ENCODE peak calls at places on chromosomes 12 and 14, in ten cellular contexts. X is SK-N-SH, M is A549, D is natural killer cell, T is MM.1S, U is GM13977, F is astrocyte of the spinal cord, Z is endothelial cell of umbilical vein, P is endodermal cell, C is HFF-Myc. B is an unnamed sample.

GRCh38 chr12:26003065-26003464 is 44.6 kb downstream of the RASSF8 start:
- DNase-seq in X (no peak), M (no peak), D (no peak), T (no peak), U (no peak), F (no peak), Z (no peak), P (no peak), C (no peak), B (no peak)

GRCh38 chr12:7716391-7716790 is 5.2 kb downstream of the DPPA3 start:
- DNase-seq in X (no peak), M (peak), D (no peak), T (peak), U (no peak), F (no peak), Z (no peak), P (no peak), C (no peak), B (no peak)

GRCh38 chr12:45326358-45326971 is 110.6 kb downstream of the ANO6 start:
- DNase-seq in X (no peak), M (no peak), D (no peak), T (no peak), U (no peak), F (no peak), Z (no peak), P (no peak), C (no peak), B (no peak)

GRCh38 chr12:47438175-47438574 is 267.7 kb downstream of the RPAP3 start:
- DNase-seq in X (no peak), M (no peak), D (no peak), T (no peak), U (no peak), F (no peak), Z (no peak), P (no peak), C (no peak), B (no peak)

GRCh38 chr12:48986720-48987291 is 8.7 kb downstream of the WNT1 start:
- DNase-seq in X (no peak), M (no peak), D (no peak), T (no peak), U (no peak), F (no peak), Z (no peak), P (peak), C (no peak), B (no peak)

GRCh38 chr12:31887109-31887811 is 72.0 kb upstream of the RESF1 start:
- DNase-seq in X (no peak), M (no peak), D (no peak), T (peak), U (peak), F (no peak), Z (no peak), P (no peak), C (no peak), B (no peak)

GRCh38 chr12:130075497-130076076 is 86.7 kb upstream of the FZD10 start:
- DNase-seq in X (no peak), M (no peak), D (no peak), T (no peak), U (no peak), F (no peak), Z (no peak), P (peak), C (no peak), B (no peak)

GRCh38 chr14:85817430-85817829 is 287.5 kb downstream of the FLRT2 start:
- DNase-seq in X (no peak), M (no peak), D (no peak), T (no peak), U (no peak), F (no peak), Z (no peak), P (no peak), C (no peak), B (no peak)

GRCh38 chr14:101476931-101477553 is 84.3 kb upstream of the DIO3 start:
- DNase-seq in X (no peak), M (peak), D (no peak), T (no peak), U (no peak), F (no peak), Z (no peak), P (peak), C (no peak), B (no peak)

GRCh38 chr12:21823581-21823980 is 49.1 kb upstream of the KCNJ8 start:
- DNase-seq in X (no peak), M (no peak), D (no peak), T (no peak), U (no peak), F (peak), Z (no peak), P (no peak), C (no peak), B (no peak)

GRCh38 chr12:96719671-96720362 is 187.2 kb upstream of the NEDD1 start:
- DNase-seq in X (no peak), M (no peak), D (no peak), T (peak), U (peak), F (peak), Z (peak), P (no peak), C (no peak), B (no peak)

GRCh38 chr12:9866786-9867379 is 2.3 kb downstream of the CLEC2B start:
- DNase-seq in X (no peak), M (no peak), D (no peak), T (no peak), U (no peak), F (no peak), Z (no peak), P (no peak), C (no peak), B (no peak)

GRCh38 chr12:7068240-7068993 is 7.9 kb downstream of the C1S start:
- DNase-seq in X (no peak), M (no peak), D (no peak), T (no peak), U (no peak), F (no peak), Z (no peak), P (no peak), C (no peak), B (no peak)

GRCh38 chr12:41108032-41108431 is 80.1 kb upstream of the PDZRN4 start:
- DNase-seq in X (no peak), M (no peak), D (no peak), T (no peak), U (no peak), F (no peak), Z (no peak), P (no peak), C (no peak), B (no peak)

GRCh38 chr14:35558680-35559079 is 24.7 kb downstream of the INSM2 start:
- DNase-seq in X (no peak), M (no peak), D (no peak), T (no peak), U (no peak), F (no peak), Z (no peak), P (peak), C (no peak), B (no peak)

GRCh38 chr12:2792670-2793500 is 1.9 kb upstream of the FKBP4 start:
- DNase-seq in X (no peak), M (no peak), D (no peak), T (no peak), U (no peak), F (no peak), Z (no peak), P (no peak), C (no peak), B (no peak)

GRCh38 chr12:88142610-88142991 is 494 bp downstream of the TMTC3 start:
- DNase-seq in X (no peak), M (no peak), D (peak), T (peak), U (no peak), F (no peak), Z (no peak), P (peak), C (no peak), B (no peak)

GRCh38 chr12:85155791-85156190 is 119.6 kb downstream of the LRRIQ1 start:
- DNase-seq in X (peak), M (no peak), D (no peak), T (peak), U (no peak), F (peak), Z (peak), P (no peak), C (no peak), B (no peak)

GRCh38 chr12:131675126-131676080 is 35.5 kb upstream of the SFSWAP start:
- DNase-seq in X (peak), M (no peak), D (no peak), T (no peak), U (no peak), F (no peak), Z (no peak), P (peak), C (no peak), B (peak)

GRCh38 chr14:69987416-69988144 is 108.4 kb downstream of the SMOC1 start:
- DNase-seq in X (no peak), M (no peak), D (no peak), T (no peak), U (no peak), F (no peak), Z (no peak), P (peak), C (no peak), B (no peak)

GRCh38 chr12:103814436-103814835 is 26.6 kb downstream of the NT5DC3 start:
- DNase-seq in X (no peak), M (no peak), D (no peak), T (no peak), U (no peak), F (no peak), Z (no peak), P (no peak), C (no peak), B (no peak)

GRCh38 chr12:1777798-1778197 is 42.6 kb upstream of the LRTM2 start:
- DNase-seq in X (no peak), M (no peak), D (no peak), T (no peak), U (no peak), F (peak), Z (no peak), P (no peak), C (peak), B (no peak)

GRCh38 chr12:113582521-113583218 is 111.0 kb upstream of the LHX5 start:
- DNase-seq in X (no peak), M (no peak), D (no peak), T (no peak), U (no peak), F (no peak), Z (no peak), P (peak), C (no peak), B (no peak)

GRCh38 chr14:70052990-70053389 is 135.8 kb downstream of the SLC8A3 start:
- DNase-seq in X (no peak), M (no peak), D (no peak), T (peak), U (no peak), F (peak), Z (peak), P (peak), C (peak), B (no peak)

GRCh38 chr12:9115731-9116689 is at the start of gene A2M:
- DNase-seq in X (no peak), M (no peak), D (no peak), T (no peak), U (no peak), F (no peak), Z (peak), P (no peak), C (no peak), B (no peak)

GRCh38 chr12:122820138-122820537 is 15.1 kb upstream of the HIP1R start:
- DNase-seq in X (no peak), M (no peak), D (no peak), T (no peak), U (no peak), F (no peak), Z (no peak), P (no peak), C (no peak), B (no peak)

GRCh38 chr14:69288001-69288771 is 28.2 kb downstream of the GALNT16 start:
- DNase-seq in X (peak), M (peak), D (no peak), T (no peak), U (no peak), F (peak), Z (peak), P (peak), C (no peak), B (no peak)

GRCh38 chr12:51866762-51867161 is 18.2 kb upstream of the FIGNL2 start:
- DNase-seq in X (no peak), M (no peak), D (no peak), T (no peak), U (no peak), F (no peak), Z (no peak), P (no peak), C (no peak), B (no peak)

GRCh38 chr14:101123639-101124525 is 220.4 kb upstream of the RTL1 start:
- DNase-seq in X (peak), M (no peak), D (peak), T (no peak), U (no peak), F (no peak), Z (no peak), P (peak), C (no peak), B (peak)

GRCh38 chr14:39177168-39177545 is 2.1 kb downstream of the PNN start:
- DNase-seq in X (no peak), M (no peak), D (no peak), T (no peak), U (no peak), F (no peak), Z (no peak), P (no peak), C (no peak), B (no peak)

GRCh38 chr14:92527724-92528123 is 14.1 kb downstream of the RIN3 start:
- DNase-seq in X (no peak), M (no peak), D (no peak), T (no peak), U (no peak), F (no peak), Z (no peak), P (no peak), C (no peak), B (no peak)

GRCh38 chr14:39122330-39123138 is 8.4 kb downstream of the GEMIN2 start:
- DNase-seq in X (no peak), M (no peak), D (no peak), T (no peak), U (no peak), F (no peak), Z (no peak), P (no peak), C (no peak), B (no peak)

GRCh38 chr14:21668377-21668776 is 5.2 kb downstream of the OR4E1 start:
- DNase-seq in X (no peak), M (no peak), D (no peak), T (no peak), U (no peak), F (peak), Z (peak), P (no peak), C (no peak), B (no peak)

GRCh38 chr12:99767809-99768208 is 120.3 kb downstream of the GARIN6 start:
- DNase-seq in X (no peak), M (no peak), D (no peak), T (peak), U (no peak), F (peak), Z (peak), P (no peak), C (no peak), B (no peak)
- TF ChIP-seq CTCF in X (peak), M (peak), D (no peak), T (peak), U (peak), F (peak), Z (peak), P (peak), C (no peak), B (peak)

GRCh38 chr14:103611215-103611614 is 17.8 kb upstream of the KLC1 start:
- DNase-seq in X (no peak), M (no peak), D (no peak), T (no peak), U (no peak), F (no peak), Z (no peak), P (no peak), C (no peak), B (no peak)

GRCh38 chr14:103604620-103605019 is 24.4 kb upstream of the KLC1 start:
- DNase-seq in X (no peak), M (no peak), D (no peak), T (no peak), U (no peak), F (no peak), Z (no peak), P (no peak), C (no peak), B (no peak)

GRCh38 chr14:103607822-103608221 is 21.2 kb upstream of the KLC1 start:
- DNase-seq in X (no peak), M (no peak), D (no peak), T (no peak), U (no peak), F (no peak), Z (peak), P (no peak), C (no peak), B (no peak)

DNA sequence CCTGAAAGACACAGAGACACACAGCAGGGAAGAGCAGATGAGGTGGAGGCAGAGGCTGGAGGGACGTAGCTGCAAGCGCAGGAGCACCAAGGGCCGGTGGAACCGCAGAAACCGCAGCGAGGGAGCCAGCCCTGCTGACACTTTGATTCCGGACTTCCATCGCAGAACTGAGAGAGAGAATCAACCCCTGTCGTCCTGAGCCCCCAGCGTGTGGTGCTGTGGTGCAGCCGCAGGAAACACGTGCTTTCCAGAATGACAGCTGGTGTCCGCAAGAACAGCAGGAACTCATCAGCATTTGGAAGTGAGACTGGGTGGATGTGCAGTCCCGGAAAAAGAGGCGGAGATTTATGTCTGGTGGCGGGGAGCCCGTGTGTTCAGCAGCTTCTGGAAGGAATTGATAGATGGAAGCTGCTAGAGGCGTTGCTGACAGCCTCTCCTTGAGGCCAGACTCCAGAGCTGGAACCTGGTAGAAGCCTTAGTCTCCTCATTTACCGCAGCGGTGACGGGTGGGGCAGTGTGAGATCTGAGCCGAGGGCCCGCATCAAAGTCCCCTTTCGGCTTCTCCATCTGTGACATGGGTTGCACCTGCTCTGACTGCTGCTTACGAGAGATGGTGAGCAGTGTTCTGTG is 21.9 kb upstream of the KLC1 start:
- DNase-seq in X (peak), M (no peak), D (peak), T (peak), U (peak), F (peak), Z (peak), P (peak), C (peak), B (peak)
- TF ChIP-seq CTCF in X (peak), M (no peak), D (no peak), T (peak), U (peak), F (peak), Z (no peak), P (no peak), C (peak), B (peak)

GRCh38 chr12:70795608-70796007 is 124.9 kb downstream of the PTPRR start:
- DNase-seq in X (no peak), M (no peak), D (no peak), T (no peak), U (no peak), F (no peak), Z (no peak), P (no peak), C (no peak), B (no peak)
- TF ChIP-seq CTCF in X (no peak), M (no peak), D (no peak), T (no peak), U (no peak), F (no peak), Z (no peak), P (no peak), C (no peak), B (no peak)

GRCh38 chr14:103727313-103728000 is 11.8 kb downstream of the ZFYVE21 start:
- DNase-seq in X (no peak), M (no peak), D (no peak), T (no peak), U (no peak), F (no peak), Z (no peak), P (no peak), C (no peak), B (no peak)
- TF ChIP-seq CTCF in X (no peak), M (no peak), D (no peak), T (no peak), U (no peak), F (no peak), Z (no peak), P (peak), C (no peak), B (no peak)

GRCh38 chr14:65170768-65171251 is 68.5 kb upstream of the MAX start:
- DNase-seq in X (peak), M (peak), D (no peak), T (no peak), U (peak), F (peak), Z (peak), P (peak), C (peak), B (no peak)
- TF ChIP-seq CTCF in X (peak), M (peak), D (no peak), T (no peak), U (peak), F (peak), Z (peak), P (peak), C (peak), B (peak)

DNA sequence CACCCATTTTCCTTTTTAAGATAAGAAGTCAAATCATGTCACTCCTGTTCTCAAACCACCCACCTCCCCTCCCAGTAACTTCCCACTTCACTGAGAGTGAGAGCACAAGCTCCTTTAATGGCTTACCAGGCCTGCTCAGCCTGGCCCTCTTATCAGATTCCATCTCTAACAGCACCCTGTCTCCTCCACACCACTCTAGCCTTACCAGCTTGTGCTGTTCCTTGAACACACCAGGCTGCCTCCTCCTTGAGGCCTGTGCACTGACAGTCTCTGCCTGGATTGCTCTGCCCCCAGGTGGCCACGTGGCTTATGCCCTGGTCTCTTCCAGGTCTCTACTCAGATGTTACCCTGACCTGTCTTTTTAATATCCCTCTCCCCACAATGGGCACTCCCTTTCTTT is 40.1 kb upstream of the EVL start:
- DNase-seq in X (peak), M (peak), D (no peak), T (peak), U (peak), F (no peak), Z (peak), P (peak), C (no peak), B (no peak)
- TF ChIP-seq CTCF in X (peak), M (peak), D (no peak), T (peak), U (peak), F (peak), Z (no peak), P (peak), C (peak), B (peak)